ENCODE peak calls at places on chromosome 4, in eight cellular contexts. One of them, this sample, is unnamed.

GRCh38 chr4:173504181-173504503 is 25.9 kb downstream of the HAND2 start:
- DNase-seq in mammary epithelial cell: no peak
- DNase-seq in kidney epithelial cell: no peak
- DNase-seq in SK-N-SH: no peak
- DNase-seq in breast epithelium: no peak
- DNase-seq in GM13976: no peak
- DNase-seq in MM.1S: no peak
- DNase-seq in PC-9: no peak
- DNase-seq in this sample: no peak

GRCh38 chr4:109999513-109999912 is 86.8 kb downstream of the EGF start:
- DNase-seq in mammary epithelial cell: no peak
- DNase-seq in kidney epithelial cell: no peak
- DNase-seq in SK-N-SH: no peak
- DNase-seq in breast epithelium: no peak
- DNase-seq in GM13976: no peak
- DNase-seq in MM.1S: no peak
- DNase-seq in PC-9: no peak
- DNase-seq in this sample: no peak

GRCh38 chr4:113553082-113553481 is 208.5 kb downstream of the CAMK2D start:
- DNase-seq in mammary epithelial cell: peak
- DNase-seq in kidney epithelial cell: no peak
- DNase-seq in SK-N-SH: no peak
- DNase-seq in breast epithelium: no peak
- DNase-seq in GM13976: no peak
- DNase-seq in MM.1S: no peak
- DNase-seq in PC-9: no peak
- DNase-seq in this sample: no peak

GRCh38 chr4:102139932-102140331 is 205.3 kb downstream of the SLC39A8 start:
- DNase-seq in mammary epithelial cell: peak
- DNase-seq in kidney epithelial cell: no peak
- DNase-seq in SK-N-SH: no peak
- DNase-seq in breast epithelium: no peak
- DNase-seq in GM13976: no peak
- DNase-seq in MM.1S: no peak
- DNase-seq in PC-9: peak
- DNase-seq in this sample: no peak

GRCh38 chr4:153488006-153488718 is 22.0 kb downstream of the TMEM131L start:
- DNase-seq in mammary epithelial cell: peak
- DNase-seq in kidney epithelial cell: no peak
- DNase-seq in SK-N-SH: no peak
- DNase-seq in breast epithelium: no peak
- DNase-seq in GM13976: peak
- DNase-seq in MM.1S: no peak
- DNase-seq in PC-9: no peak
- DNase-seq in this sample: no peak

GRCh38 chr4:88320174-88320779 is 35.9 kb upstream of the PPM1K start:
- DNase-seq in mammary epithelial cell: peak
- DNase-seq in kidney epithelial cell: peak
- DNase-seq in SK-N-SH: no peak
- DNase-seq in breast epithelium: no peak
- DNase-seq in GM13976: peak
- DNase-seq in MM.1S: peak
- DNase-seq in PC-9: peak
- DNase-seq in this sample: no peak

GRCh38 chr4:125313989-125314602 is 659 bp upstream of the FAT4 start:
- DNase-seq in mammary epithelial cell: no peak
- DNase-seq in kidney epithelial cell: no peak
- DNase-seq in SK-N-SH: no peak
- DNase-seq in breast epithelium: no peak
- DNase-seq in GM13976: peak
- DNase-seq in MM.1S: no peak
- DNase-seq in PC-9: no peak
- DNase-seq in this sample: no peak

GRCh38 chr4:105586638-105587328 is 34.4 kb downstream of the ARHGEF38 start:
- DNase-seq in mammary epithelial cell: no peak
- DNase-seq in kidney epithelial cell: no peak
- DNase-seq in SK-N-SH: no peak
- DNase-seq in breast epithelium: no peak
- DNase-seq in GM13976: no peak
- DNase-seq in MM.1S: peak
- DNase-seq in PC-9: peak
- DNase-seq in this sample: no peak

GRCh38 chr4:125664091-125664767 is 349.5 kb downstream of the FAT4 start:
- DNase-seq in mammary epithelial cell: no peak
- DNase-seq in kidney epithelial cell: no peak
- DNase-seq in SK-N-SH: no peak
- DNase-seq in breast epithelium: no peak
- DNase-seq in GM13976: no peak
- DNase-seq in MM.1S: no peak
- DNase-seq in PC-9: no peak
- DNase-seq in this sample: no peak

DNA sequence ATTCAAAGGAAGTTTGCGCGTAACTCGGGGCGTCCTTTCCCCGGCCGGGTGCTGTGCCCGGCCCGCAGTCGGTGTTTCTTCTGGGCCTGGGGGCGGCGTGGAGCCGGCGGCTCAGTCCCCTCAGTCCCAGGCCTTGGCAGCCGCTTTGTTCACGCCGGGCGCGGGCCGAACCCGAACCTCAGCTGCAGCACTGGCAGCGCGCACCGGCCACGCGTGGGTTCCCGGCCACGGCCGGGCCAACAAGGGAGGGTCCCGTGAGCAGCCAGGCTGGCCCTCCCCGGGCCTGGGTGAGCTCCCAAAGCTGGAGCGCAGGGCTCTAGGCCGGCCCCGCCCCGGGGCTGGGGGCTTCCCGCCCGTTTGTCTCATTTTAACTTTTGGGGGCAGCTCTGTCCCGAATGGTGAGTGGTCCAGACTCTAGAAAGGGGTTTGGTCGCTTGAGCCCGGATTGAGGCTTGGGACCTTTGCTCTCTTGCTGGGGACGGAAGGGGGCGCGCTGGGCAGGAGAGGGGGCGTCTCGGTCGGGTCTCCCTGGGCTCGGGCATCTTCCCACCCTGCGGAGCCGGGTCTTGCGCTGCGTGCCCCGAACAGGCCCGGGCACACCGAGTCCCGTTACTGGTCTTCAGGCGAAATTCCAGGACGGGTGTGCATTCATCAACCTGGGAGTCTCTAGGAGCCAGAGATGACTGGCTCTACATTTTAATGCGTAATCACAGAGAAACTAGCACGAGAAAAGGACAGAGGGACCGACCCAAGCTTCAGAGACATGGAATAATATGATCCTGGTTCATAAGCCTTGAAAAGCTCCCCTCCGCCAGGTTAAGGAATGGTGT is 177.1 kb downstream of the CBR4 start:
- DNase-seq in mammary epithelial cell: peak
- DNase-seq in kidney epithelial cell: no peak
- DNase-seq in SK-N-SH: peak
- DNase-seq in breast epithelium: peak
- DNase-seq in GM13976: peak
- DNase-seq in MM.1S: no peak
- DNase-seq in PC-9: no peak
- DNase-seq in this sample: no peak
- TF ChIP-seq CTCF in mammary epithelial cell: peak
- TF ChIP-seq CTCF in kidney epithelial cell: peak
- TF ChIP-seq CTCF in SK-N-SH: peak
- TF ChIP-seq CTCF in breast epithelium: no peak
- TF ChIP-seq CTCF in GM13976: no peak
- TF ChIP-seq CTCF in MM.1S: no peak
- TF ChIP-seq CTCF in PC-9: no peak
- TF ChIP-seq CTCF in this sample: peak

GRCh38 chr4:3193531-3194203 is 55.3 kb upstream of the MSANTD1 start:
- DNase-seq in mammary epithelial cell: no peak
- DNase-seq in kidney epithelial cell: no peak
- DNase-seq in SK-N-SH: peak
- DNase-seq in breast epithelium: no peak
- DNase-seq in GM13976: no peak
- DNase-seq in MM.1S: no peak
- DNase-seq in PC-9: no peak
- DNase-seq in this sample: no peak
- TF ChIP-seq CTCF in mammary epithelial cell: peak
- TF ChIP-seq CTCF in kidney epithelial cell: peak
- TF ChIP-seq CTCF in SK-N-SH: peak
- TF ChIP-seq CTCF in breast epithelium: peak
- TF ChIP-seq CTCF in GM13976: no peak
- TF ChIP-seq CTCF in MM.1S: peak
- TF ChIP-seq CTCF in PC-9: peak
- TF ChIP-seq CTCF in this sample: peak

DNA sequence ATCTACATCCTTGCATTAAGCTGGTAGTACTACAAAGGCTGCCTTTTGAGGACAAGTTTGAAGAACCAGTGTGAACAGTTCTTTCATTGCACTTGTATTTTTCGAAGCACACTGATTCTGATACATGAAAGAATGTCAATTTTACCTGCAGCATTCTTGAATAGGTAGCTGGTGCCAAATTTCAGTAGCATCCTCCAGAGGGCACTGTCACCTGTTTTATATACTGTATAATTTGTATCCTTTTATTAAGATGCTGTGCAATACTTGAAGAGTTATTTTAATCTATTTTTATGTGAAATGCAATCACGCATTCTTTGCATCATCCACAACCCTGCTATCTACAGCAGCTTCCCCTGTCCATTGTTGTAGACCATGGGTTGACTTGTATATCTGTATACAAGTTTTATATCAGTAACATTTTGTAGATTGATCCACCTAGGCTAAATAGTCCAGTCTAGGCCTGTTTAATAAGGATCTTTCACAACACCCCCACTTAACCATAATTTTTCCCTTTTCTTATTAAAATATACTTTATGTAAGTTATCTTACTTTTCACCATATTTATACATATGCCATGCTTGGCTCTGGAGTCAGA is 325.7 kb downstream of the PCDH7 start:
- DNase-seq in mammary epithelial cell: peak
- DNase-seq in kidney epithelial cell: no peak
- DNase-seq in SK-N-SH: no peak
- DNase-seq in breast epithelium: no peak
- DNase-seq in GM13976: no peak
- DNase-seq in MM.1S: peak
- DNase-seq in PC-9: peak
- DNase-seq in this sample: no peak
- TF ChIP-seq CTCF in mammary epithelial cell: peak
- TF ChIP-seq CTCF in kidney epithelial cell: peak
- TF ChIP-seq CTCF in SK-N-SH: peak
- TF ChIP-seq CTCF in breast epithelium: no peak
- TF ChIP-seq CTCF in GM13976: no peak
- TF ChIP-seq CTCF in MM.1S: peak
- TF ChIP-seq CTCF in PC-9: peak
- TF ChIP-seq CTCF in this sample: no peak

GRCh38 chr4:159384619-159385018 is 281.7 kb downstream of the RAPGEF2 start:
- DNase-seq in mammary epithelial cell: no peak
- DNase-seq in kidney epithelial cell: no peak
- DNase-seq in SK-N-SH: no peak
- DNase-seq in breast epithelium: no peak
- DNase-seq in GM13976: no peak
- DNase-seq in MM.1S: no peak
- DNase-seq in PC-9: no peak
- DNase-seq in this sample: peak
- TF ChIP-seq CTCF in mammary epithelial cell: peak
- TF ChIP-seq CTCF in kidney epithelial cell: no peak
- TF ChIP-seq CTCF in SK-N-SH: peak
- TF ChIP-seq CTCF in breast epithelium: no peak
- TF ChIP-seq CTCF in GM13976: no peak
- TF ChIP-seq CTCF in MM.1S: no peak
- TF ChIP-seq CTCF in PC-9: no peak
- TF ChIP-seq CTCF in this sample: peak

GRCh38 chr4:16450031-16450430 is 223.8 kb upstream of the TAPT1 start:
- DNase-seq in mammary epithelial cell: no peak
- DNase-seq in kidney epithelial cell: no peak
- DNase-seq in SK-N-SH: no peak
- DNase-seq in breast epithelium: no peak
- DNase-seq in GM13976: no peak
- DNase-seq in MM.1S: no peak
- DNase-seq in PC-9: no peak
- DNase-seq in this sample: no peak

GRCh38 chr4:16449381-16449780 is 223.1 kb upstream of the TAPT1 start:
- DNase-seq in mammary epithelial cell: no peak
- DNase-seq in kidney epithelial cell: no peak
- DNase-seq in SK-N-SH: no peak
- DNase-seq in breast epithelium: no peak
- DNase-seq in GM13976: no peak
- DNase-seq in MM.1S: no peak
- DNase-seq in PC-9: no peak
- DNase-seq in this sample: no peak

GRCh38 chr4:16448240-16448639 is 222.0 kb upstream of the TAPT1 start:
- DNase-seq in mammary epithelial cell: no peak
- DNase-seq in kidney epithelial cell: no peak
- DNase-seq in SK-N-SH: no peak
- DNase-seq in breast epithelium: no peak
- DNase-seq in GM13976: no peak
- DNase-seq in MM.1S: no peak
- DNase-seq in PC-9: no peak
- DNase-seq in this sample: no peak

GRCh38 chr4:16450724-16451123 is 224.5 kb upstream of the TAPT1 start:
- DNase-seq in mammary epithelial cell: no peak
- DNase-seq in kidney epithelial cell: no peak
- DNase-seq in SK-N-SH: peak
- DNase-seq in breast epithelium: no peak
- DNase-seq in GM13976: no peak
- DNase-seq in MM.1S: no peak
- DNase-seq in PC-9: no peak
- DNase-seq in this sample: peak
- TF ChIP-seq CTCF in mammary epithelial cell: no peak
- TF ChIP-seq CTCF in kidney epithelial cell: no peak
- TF ChIP-seq CTCF in SK-N-SH: peak
- TF ChIP-seq CTCF in breast epithelium: peak
- TF ChIP-seq CTCF in GM13976: no peak
- TF ChIP-seq CTCF in MM.1S: no peak
- TF ChIP-seq CTCF in PC-9: no peak
- TF ChIP-seq CTCF in this sample: peak

GRCh38 chr4:8005814-8006215 is 66.2 kb upstream of the AFAP1 start:
- DNase-seq in mammary epithelial cell: no peak
- DNase-seq in kidney epithelial cell: no peak
- DNase-seq in SK-N-SH: no peak
- DNase-seq in breast epithelium: no peak
- DNase-seq in GM13976: no peak
- DNase-seq in MM.1S: no peak
- DNase-seq in PC-9: no peak
- DNase-seq in this sample: no peak

GRCh38 chr4:8006471-8006870 is 66.8 kb upstream of the AFAP1 start:
- DNase-seq in mammary epithelial cell: no peak
- DNase-seq in kidney epithelial cell: no peak
- DNase-seq in SK-N-SH: no peak
- DNase-seq in breast epithelium: no peak
- DNase-seq in GM13976: no peak
- DNase-seq in MM.1S: no peak
- DNase-seq in PC-9: no peak
- DNase-seq in this sample: no peak

GRCh38 chr4:8004066-8004465 is 64.4 kb upstream of the AFAP1 start:
- DNase-seq in mammary epithelial cell: no peak
- DNase-seq in kidney epithelial cell: no peak
- DNase-seq in SK-N-SH: no peak
- DNase-seq in breast epithelium: no peak
- DNase-seq in GM13976: no peak
- DNase-seq in MM.1S: no peak
- DNase-seq in PC-9: no peak
- DNase-seq in this sample: no peak

GRCh38 chr4:8007581-8007980 is 67.9 kb upstream of the AFAP1 start:
- DNase-seq in mammary epithelial cell: no peak
- DNase-seq in kidney epithelial cell: no peak
- DNase-seq in SK-N-SH: no peak
- DNase-seq in breast epithelium: no peak
- DNase-seq in GM13976: no peak
- DNase-seq in MM.1S: no peak
- DNase-seq in PC-9: no peak
- DNase-seq in this sample: no peak

GRCh38 chr4:8005033-8005808 is 65.6 kb upstream of the AFAP1 start:
- DNase-seq in mammary epithelial cell: no peak
- DNase-seq in kidney epithelial cell: no peak
- DNase-seq in SK-N-SH: no peak
- DNase-seq in breast epithelium: no peak
- DNase-seq in GM13976: no peak
- DNase-seq in MM.1S: no peak
- DNase-seq in PC-9: no peak
- DNase-seq in this sample: no peak
- TF ChIP-seq CTCF in mammary epithelial cell: no peak
- TF ChIP-seq CTCF in kidney epithelial cell: no peak
- TF ChIP-seq CTCF in SK-N-SH: no peak
- TF ChIP-seq CTCF in breast epithelium: no peak
- TF ChIP-seq CTCF in GM13976: no peak
- TF ChIP-seq CTCF in MM.1S: no peak
- TF ChIP-seq CTCF in PC-9: no peak
- TF ChIP-seq CTCF in this sample: no peak

This sample was measured in AG10803.